ENCODE peak calls at places on chromosomes 5 and 9, in ten cellular contexts. G, R, H, E, C, N, O, V, Z and J are unnamed samples.

GRCh38 chr5:151585970-151586369 is 5.2 kb downstream of the FAT2 start:
- DNase-seq in R (no peak), H (no peak), E (no peak), G (no peak), O (no peak), C (no peak), N (peak), Z (no peak), V (no peak), J (no peak)

GRCh38 chr5:179293276-179293675 is 52.0 kb downstream of the ADAMTS2 start:
- DNase-seq in N (peak), G (no peak), O (no peak), H (no peak), R (no peak), Z (no peak), E (no peak), C (no peak), V (peak), J (no peak)

GRCh38 chr9:15246688-15247087 is 60.3 kb downstream of the TTC39B start:
- DNase-seq in H (no peak), Z (no peak), O (no peak), N (no peak), C (no peak), R (no peak), V (peak), G (no peak), E (no peak), J (no peak)

GRCh38 chr9:89528540-89528939 is 30.6 kb upstream of the SEMA4D start:
- DNase-seq in C (no peak), O (no peak), G (no peak), H (no peak), Z (no peak), E (no peak), R (no peak), N (no peak), V (no peak), J (no peak)

GRCh38 chr5:14397717-14398116 is 183.9 kb upstream of the OTULINL start:
- DNase-seq in G (no peak), V (peak), O (no peak), H (peak), R (no peak), N (peak), Z (peak), C (no peak), E (no peak), J (no peak)

GRCh38 chr9:101442248-101443136 is 6.9 kb upstream of the ALDOB start:
- DNase-seq in Z (no peak), E (no peak), G (no peak), H (no peak), R (no peak), N (no peak), V (no peak), C (no peak), O (no peak), J (no peak)

GRCh38 chr5:92328584-92329259 is 945.6 kb upstream of the ARRDC3 start:
- DNase-seq in E (no peak), N (no peak), V (no peak), C (no peak), R (no peak), G (no peak), Z (no peak), O (no peak), H (no peak), J (no peak)

GRCh38 chr9:18981471-18982245 is 51.4 kb downstream of the SAXO1 start:
- DNase-seq in E (no peak), C (no peak), N (no peak), Z (no peak), O (no peak), G (no peak), V (no peak), H (no peak), R (no peak), J (no peak)

GRCh38 chr5:132641241-132641723 is 16.7 kb upstream of the IL13 start:
- DNase-seq in C (no peak), O (no peak), G (no peak), Z (no peak), V (no peak), N (no peak), R (no peak), E (no peak), H (no peak), J (no peak)

GRCh38 chr5:40401281-40401680 is 278.4 kb upstream of the PTGER4 start:
- DNase-seq in E (no peak), H (no peak), R (no peak), C (no peak), V (no peak), G (no peak), N (peak), O (no peak), Z (no peak), J (no peak)

GRCh38 chr9:96612105-96612965 is 7.3 kb downstream of the CDC14B start:
- DNase-seq in G (no peak), C (no peak), R (no peak), Z (peak), O (peak), E (peak), V (peak), H (peak), N (peak), J (no peak)

GRCh38 chr9:97386733-97387503 is 25.0 kb upstream of the TDRD7 start:
- DNase-seq in O (peak), Z (no peak), V (peak), H (peak), R (peak), E (peak), N (peak), C (peak), G (no peak), J (peak)

GRCh38 chr9:102842421-102842820 is 152.7 kb upstream of the CYLC2 start:
- DNase-seq in Z (no peak), O (no peak), R (no peak), H (no peak), C (no peak), N (no peak), E (no peak), V (no peak), G (no peak), J (no peak)

GRCh38 chr5:40124367-40124766 is 555.3 kb upstream of the PTGER4 start:
- DNase-seq in E (no peak), O (no peak), C (no peak), G (no peak), R (no peak), V (no peak), H (no peak), Z (no peak), N (no peak), J (no peak)

GRCh38 chr9:99345936-99346335 is 123.9 kb downstream of the SEC61B start:
- DNase-seq in O (no peak), E (no peak), H (no peak), N (no peak), R (no peak), V (peak), Z (no peak), C (no peak), G (no peak), J (no peak)

GRCh38 chr5:58080573-58080972 is 379.3 kb downstream of the PLK2 start:
- DNase-seq in O (no peak), C (no peak), H (no peak), N (peak), E (no peak), Z (no peak), G (no peak), R (no peak), V (peak), J (no peak)

DNA sequence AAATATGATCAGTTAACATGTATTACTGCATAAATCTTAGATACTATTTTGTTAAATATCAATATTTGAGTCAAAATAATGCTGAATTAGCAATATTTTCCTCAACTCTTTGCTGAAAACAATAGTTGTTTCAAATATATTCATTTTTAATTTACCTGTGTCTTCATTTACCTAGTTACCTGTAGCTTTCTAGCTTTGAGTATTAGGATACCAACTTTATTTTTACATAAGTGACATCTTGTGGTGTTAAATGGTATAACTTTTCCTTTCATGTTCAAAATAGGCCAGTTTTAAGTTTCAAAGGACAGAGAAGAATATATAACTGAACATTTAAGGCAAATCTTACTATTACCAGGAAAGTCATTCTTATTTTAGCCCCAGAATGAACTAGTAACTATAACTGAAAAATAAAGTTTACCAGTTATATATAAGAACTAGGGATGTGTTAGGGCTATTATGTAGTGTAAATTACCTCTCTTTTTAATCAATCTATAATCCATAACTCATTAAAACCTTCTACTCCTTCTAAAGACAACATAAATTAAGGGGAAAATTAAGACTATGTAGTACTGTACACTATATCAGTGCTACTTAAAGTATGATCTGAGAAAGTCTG is 25.3 kb downstream of the AP3B1 start:
- DNase-seq in H (no peak), Z (no peak), O (no peak), E (no peak), G (no peak), R (no peak), N (no peak), C (no peak), V (peak), J (no peak)
- TF ChIP-seq CTCF in H (peak), Z (peak), O (no peak), E (peak), G (no peak), R (peak), N (peak), C (peak), V (peak), J (peak)

DNA sequence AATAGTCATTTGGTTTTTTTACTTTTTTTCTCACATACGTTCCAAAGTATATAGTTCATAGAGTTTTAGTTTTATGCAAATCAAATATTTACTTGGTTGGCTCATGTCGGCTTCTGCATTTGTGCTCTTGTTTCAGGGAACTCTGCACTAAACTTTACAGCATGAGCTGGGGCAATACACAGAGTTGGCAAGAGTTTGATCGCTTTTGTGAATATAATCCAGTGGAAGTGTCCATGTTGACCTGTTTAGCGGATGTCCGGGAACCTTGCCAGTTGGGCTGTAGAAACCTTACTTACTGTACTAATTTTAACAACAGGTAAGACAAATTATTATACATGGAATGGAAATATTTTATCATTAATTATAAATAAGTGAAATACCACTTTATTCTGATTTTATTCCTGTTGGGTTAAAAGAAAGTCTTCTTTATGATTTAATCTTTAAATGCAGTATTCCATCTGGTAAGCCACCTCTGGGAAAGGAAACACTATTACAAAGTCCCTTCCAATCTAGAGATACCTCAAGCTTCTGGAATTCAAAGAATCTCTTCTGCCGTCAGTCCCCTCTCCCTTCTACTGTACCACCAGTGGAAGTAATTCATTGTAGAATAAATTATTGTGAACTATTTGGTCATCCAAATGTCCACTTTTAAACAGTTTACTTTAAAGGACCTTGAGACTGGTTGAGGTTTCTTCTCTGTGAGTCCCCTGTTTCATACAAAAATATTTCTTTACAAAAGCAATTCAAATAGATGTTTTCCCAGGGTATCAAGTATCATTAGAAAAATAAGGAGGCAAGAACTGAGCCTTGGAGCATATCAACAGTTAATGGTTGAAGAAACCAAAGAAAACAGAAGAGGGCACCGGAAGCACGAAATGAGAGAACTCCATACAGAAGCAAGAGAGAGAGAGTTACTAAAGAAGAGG is 45.2 kb upstream of the GLIPR2 start:
- DNase-seq in Z (no peak), H (peak), G (no peak), R (no peak), O (no peak), V (peak), C (no peak), N (peak), E (peak), J (peak)
- TF ChIP-seq CTCF in Z (no peak), H (peak), G (no peak), R (peak), O (no peak), V (peak), C (no peak), N (no peak), E (no peak), J (no peak)

GRCh38 chr5:74942622-74943286 is 76.6 kb upstream of the FAM169A start:
- DNase-seq in C (no peak), Z (no peak), V (no peak), E (no peak), N (no peak), G (no peak), R (no peak), H (no peak), O (no peak), J (no peak)

GRCh38 chr5:74946471-74946870 is 80.3 kb upstream of the FAM169A start:
- DNase-seq in R (no peak), O (no peak), Z (no peak), H (no peak), C (no peak), G (no peak), V (no peak), N (no peak), E (no peak), J (no peak)

GRCh38 chr5:74940782-74941363 is 74.7 kb upstream of the FAM169A start:
- DNase-seq in Z (no peak), H (no peak), C (no peak), G (no peak), V (no peak), O (no peak), R (no peak), E (no peak), N (no peak), J (no peak)

GRCh38 chr5:74945561-74946165 is 79.5 kb upstream of the FAM169A start:
- DNase-seq in N (no peak), H (no peak), G (peak), Z (no peak), C (no peak), R (no peak), E (no peak), V (no peak), O (no peak), J (no peak)

GRCh38 chr5:74943905-74944304 is 77.7 kb upstream of the FAM169A start:
- DNase-seq in O (no peak), Z (no peak), H (no peak), E (no peak), V (no peak), G (no peak), R (no peak), N (no peak), C (no peak), J (no peak)
- TF ChIP-seq CTCF in O (no peak), Z (no peak), H (peak), E (no peak), V (peak), G (no peak), R (peak), N (peak), C (no peak), J (no peak)

GRCh38 chr5:180353226-180353962 is at the start of gene GFPT2:
- DNase-seq in O (peak), G (no peak), R (peak), V (peak), C (peak), H (peak), N (peak), Z (no peak), E (peak), J (peak)

GRCh38 chr5:180350711-180351110 is 2.4 kb downstream of the GFPT2 start:
- DNase-seq in R (no peak), G (no peak), C (no peak), O (no peak), N (no peak), E (no peak), H (no peak), V (no peak), Z (no peak), J (no peak)

GRCh38 chr5:180352976-180353225 is 235 bp downstream of the GFPT2 start:
- DNase-seq in N (no peak), E (no peak), O (no peak), H (no peak), C (no peak), Z (no peak), V (no peak), G (no peak), R (no peak), J (peak)

GRCh38 chr5:180353963-180354574 is 933 bp upstream of the GFPT2 start:
- DNase-seq in C (no peak), V (no peak), G (no peak), Z (no peak), E (no peak), H (no peak), R (no peak), N (no peak), O (no peak), J (peak)

DNA sequence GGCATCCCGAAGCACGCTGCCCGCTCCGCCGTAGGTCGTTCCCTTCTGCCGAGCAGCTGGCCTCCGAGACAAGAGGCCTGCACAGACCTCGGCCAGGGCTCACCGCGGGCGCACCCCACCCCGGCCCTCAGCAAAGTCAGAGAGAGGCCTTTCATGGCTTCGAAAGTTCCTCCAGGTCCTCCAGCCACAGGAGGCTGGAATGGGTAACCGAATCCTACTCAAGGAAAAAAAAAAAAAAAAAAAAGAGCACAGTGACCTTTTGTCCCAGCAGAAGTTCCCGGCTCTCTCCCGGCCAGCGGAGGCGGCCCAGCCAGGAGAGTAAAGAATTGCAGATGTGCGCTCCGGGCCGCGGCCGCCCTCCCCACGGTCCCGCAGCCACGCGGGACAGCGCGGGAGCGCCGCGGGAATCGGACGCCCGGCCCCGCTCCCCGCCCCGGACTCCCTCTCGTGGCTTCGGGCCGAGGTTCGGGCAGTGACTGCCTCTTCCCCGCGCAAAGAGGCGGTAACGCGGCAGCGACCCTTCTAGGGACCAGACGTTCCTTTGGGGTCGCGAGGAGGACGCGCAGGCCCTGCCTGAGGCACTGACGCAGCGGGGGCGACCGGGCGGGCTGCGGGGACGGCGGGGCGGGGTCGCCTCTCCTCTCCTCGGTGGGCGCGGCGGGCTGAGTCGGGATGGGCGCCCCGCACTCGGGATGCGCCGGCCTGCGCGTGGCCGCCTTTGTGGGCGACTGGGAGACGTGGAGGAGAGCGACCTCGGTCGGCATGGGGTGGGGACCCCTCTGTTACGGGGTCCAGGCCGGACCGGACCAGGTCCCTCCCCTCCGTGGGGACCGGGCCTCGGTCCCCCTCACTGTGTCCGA is 790 bp downstream of the GFPT2 start:
- DNase-seq in C (no peak), G (no peak), V (peak), H (no peak), Z (no peak), N (peak), E (no peak), O (no peak), R (no peak), J (peak)
- TF ChIP-seq CTCF in C (no peak), G (no peak), V (no peak), H (no peak), Z (no peak), N (peak), E (no peak), O (no peak), R (no peak), J (no peak)

GRCh38 chr5:108924457-108924961 is 176.8 kb downstream of the FER start:
- DNase-seq in G (no peak), E (no peak), Z (no peak), N (no peak), C (no peak), H (no peak), O (no peak), R (no peak), V (no peak), J (no peak)
- TF ChIP-seq CTCF in G (no peak), E (no peak), Z (peak), N (no peak), C (no peak), H (peak), O (no peak), R (peak), V (no peak), J (no peak)